ENCODE peak calls at places on chromosomes 12 and 14, in nine cellular contexts. One of them, this sample, is unnamed.

GRCh38 chr12:10385181-10385613 is 4.6 kb downstream of the KLRK1 start:
- DNase-seq in GM10248: no peak
- DNase-seq in transverse colon: no peak
- DNase-seq in AG08396: no peak
- DNase-seq in AG10803: peak; percentile 93
- DNase-seq in stomach: no peak
- DNase-seq in lower leg skin: no peak
- DNase-seq in lower lobe of right lung: no peak
- DNase-seq in A673: peak; percentile 39
- DNase-seq in this sample: no peak

GRCh38 chr14:86787782-86788181 is 1205.2 kb downstream of the GALC start:
- DNase-seq in GM10248: no peak
- DNase-seq in transverse colon: no peak
- DNase-seq in AG08396: no peak
- DNase-seq in AG10803: peak; percentile 61
- DNase-seq in stomach: no peak
- DNase-seq in lower leg skin: no peak
- DNase-seq in lower lobe of right lung: no peak
- DNase-seq in A673: peak; percentile 64
- DNase-seq in this sample: no peak

GRCh38 chr14:100165376-100165775 is 5.9 kb upstream of the DEGS2 start:
- DNase-seq in GM10248: no peak
- DNase-seq in transverse colon: peak; percentile 55
- DNase-seq in AG08396: no peak
- DNase-seq in AG10803: no peak
- DNase-seq in stomach: peak; percentile 72
- DNase-seq in lower leg skin: no peak
- DNase-seq in lower lobe of right lung: no peak
- DNase-seq in A673: no peak
- DNase-seq in this sample: no peak

GRCh38 chr12:68106160-68106559 is 53.4 kb downstream of the IFNG start:
- DNase-seq in GM10248: no peak
- DNase-seq in transverse colon: no peak
- DNase-seq in AG08396: peak; percentile 8
- DNase-seq in AG10803: peak; percentile 56
- DNase-seq in stomach: no peak
- DNase-seq in lower leg skin: no peak
- DNase-seq in lower lobe of right lung: no peak
- DNase-seq in A673: no peak
- DNase-seq in this sample: no peak

GRCh38 chr12:95118138-95118787 is 44.8 kb upstream of the NR2C1 start:
- DNase-seq in GM10248: no peak
- DNase-seq in transverse colon: no peak
- DNase-seq in AG08396: peak; percentile 57
- DNase-seq in AG10803: peak; percentile 92
- DNase-seq in stomach: no peak
- DNase-seq in lower leg skin: no peak
- DNase-seq in lower lobe of right lung: no peak
- DNase-seq in A673: peak; percentile 11
- DNase-seq in this sample: no peak

GRCh38 chr12:85462888-85463287 is 182.9 kb downstream of the ALX1 start:
- DNase-seq in GM10248: no peak
- DNase-seq in transverse colon: no peak
- DNase-seq in AG08396: no peak
- DNase-seq in AG10803: no peak
- DNase-seq in stomach: no peak
- DNase-seq in lower leg skin: no peak
- DNase-seq in lower lobe of right lung: no peak
- DNase-seq in A673: peak; percentile 86
- DNase-seq in this sample: no peak

GRCh38 chr12:121626853-121627623 is 708 bp downstream of the ORAI1 start:
- DNase-seq in GM10248: peak; percentile 71
- DNase-seq in transverse colon: peak; percentile 63
- DNase-seq in AG08396: peak; percentile 84
- DNase-seq in AG10803: peak; percentile 57
- DNase-seq in stomach: peak; percentile 58
- DNase-seq in lower leg skin: peak; percentile 94
- DNase-seq in lower lobe of right lung: peak; percentile 76
- DNase-seq in A673: peak; percentile 86
- DNase-seq in this sample: peak; percentile 68

GRCh38 chr12:51851408-51852097 is 3.0 kb upstream of the FIGNL2 start:
- DNase-seq in GM10248: no peak
- DNase-seq in transverse colon: no peak
- DNase-seq in AG08396: no peak
- DNase-seq in AG10803: no peak
- DNase-seq in stomach: no peak
- DNase-seq in lower leg skin: no peak
- DNase-seq in lower lobe of right lung: no peak
- DNase-seq in A673: no peak
- DNase-seq in this sample: no peak

GRCh38 chr12:121033625-121034349 is 5.3 kb downstream of the OASL start:
- DNase-seq in GM10248: no peak
- DNase-seq in transverse colon: no peak
- DNase-seq in AG08396: no peak
- DNase-seq in AG10803: peak; percentile 46
- DNase-seq in stomach: peak; percentile 38
- DNase-seq in lower leg skin: no peak
- DNase-seq in lower lobe of right lung: peak; percentile 43
- DNase-seq in A673: peak; percentile 84
- DNase-seq in this sample: no peak

This sample was measured in ureter.